ENCODE peak calls at places on chromosomes 3 and 15, in four cellular contexts. T is cardiac muscle cell, K is WTC11, C is fibroblast of lung. D is an unnamed sample.

GRCh38 chr3:170852307-170852706 is 17.7 kb downstream of the RPL22L1 start:
- DNase-seq in K (no peak), T (no peak), C (no peak), D (no peak)

GRCh38 chr15:64599716-64600115 is 139.3 kb downstream of the ZNF609 start:
- DNase-seq in C (peak; percentile 68), K (no peak), T (no peak), D (no peak)

GRCh38 chr15:51499379-51499976 is 123.1 kb downstream of the DMXL2 start:
- DNase-seq in T (peak; percentile 1), C (peak; percentile 39), K (no peak), D (no peak)

GRCh38 chr15:55546718-55547117 is 38.7 kb upstream of the DNAAF4 start:
- DNase-seq in K (no peak), C (peak; percentile 64), T (no peak), D (no peak)

GRCh38 chr3:99240700-99241099 is 339.2 kb upstream of the DCBLD2 start:
- DNase-seq in T (no peak), C (peak; percentile 39), K (no peak), D (no peak)

GRCh38 chr15:101355678-101356464 is 60.8 kb upstream of the SNRPA1 start:
- DNase-seq in C (no peak), K (no peak), T (no peak), D (no peak)

GRCh38 chr3:147157629-147158028 is 248.7 kb downstream of the ZIC4 start:
- DNase-seq in C (peak; percentile 7), T (no peak), K (no peak), D (no peak)

GRCh38 chr3:45442679-45443214 is 54.4 kb downstream of the LARS2 start:
- DNase-seq in K (no peak), C (no peak), T (no peak), D (peak; percentile 25)

GRCh38 chr3:48695113-48695753 is 9.5 kb upstream of the NCKIPSD start:
- DNase-seq in T (no peak), C (peak; percentile 77), K (peak; percentile 80), D (no peak)

GRCh38 chr3:112973325-112974177 is 1.4 kb downstream of the CD200R1 start:
- DNase-seq in T (no peak), K (no peak), C (no peak), D (no peak)

GRCh38 chr3:143124683-143125520 is 5.3 kb downstream of the CHST2 start:
- DNase-seq in T (peak; percentile 27), C (no peak), K (no peak), D (no peak)

GRCh38 chr3:12224181-12225147 is 64.4 kb upstream of the PPARG start:
- DNase-seq in T (no peak), C (peak; percentile 92), K (peak; percentile 12), D (no peak)

GRCh38 chr3:112405845-112406244 is 72.9 kb downstream of the CD200 start:
- DNase-seq in C (no peak), T (no peak), K (no peak), D (no peak)

GRCh38 chr3:43217206-43217605 is 69.1 kb upstream of the SNRK start:
- DNase-seq in C (no peak), K (no peak), T (no peak), D (no peak)

GRCh38 chr3:10517616-10518015 is 12.2 kb upstream of the ATP2B2 start:
- DNase-seq in T (no peak), K (no peak), C (no peak), D (no peak)

GRCh38 chr3:43423142-43423541 is 136.8 kb downstream of the SNRK start:
- DNase-seq in K (no peak), C (peak; percentile 76), T (no peak), D (peak; percentile 61)

GRCh38 chr15:40746916-40747418 is 8.1 kb downstream of the RMDN3 start:
- DNase-seq in T (no peak), C (no peak), K (no peak), D (peak; percentile 85)

GRCh38 chr15:96245252-96245651 is 85.2 kb upstream of the NR2F2 start:
- DNase-seq in T (no peak), C (no peak), K (no peak), D (no peak)

GRCh38 chr15:63502843-63503738 is 1.3 kb upstream of the USP3 start:
- DNase-seq in C (peak; percentile 92), K (peak; percentile 66), T (peak; percentile 40), D (no peak)

GRCh38 chr3:133489466-133490085 is 83.9 kb upstream of the CDV3 start:
- DNase-seq in K (peak; percentile 26), T (no peak), C (peak; percentile 46), D (peak; percentile 42)

GRCh38 chr15:89662893-89663673 is 7.8 kb upstream of the KIF7 start:
- DNase-seq in K (no peak), T (no peak), C (peak; percentile 93), D (no peak)

GRCh38 chr3:50248387-50248786 is 12.4 kb downstream of the GNAI2 start:
- DNase-seq in C (peak; percentile 39), K (no peak), T (no peak), D (no peak)

GRCh38 chr3:131912255-131912654 is 122.6 kb downstream of the CPNE4 start:
- DNase-seq in T (no peak), C (no peak), K (no peak), D (no peak)

GRCh38 chr3:133662256-133662773 is 574 bp upstream of the TOPBP1 start:
- DNase-seq in K (no peak), C (peak; percentile 50), T (no peak), D (no peak)

GRCh38 chr3:28089527-28089897 is 151.9 kb upstream of the CMC1 start:
- DNase-seq in K (no peak), C (no peak), T (no peak), D (no peak)

GRCh38 chr3:40166997-40167396 is 142.5 kb upstream of the EIF1B start:
- DNase-seq in T (no peak), C (no peak), K (peak; percentile 52), D (no peak)

GRCh38 chr3:48563382-48563918 is at the start of gene UCN2:
- DNase-seq in T (no peak), K (no peak), C (peak; percentile 28), D (no peak)

GRCh38 chr15:77610731-77611130 is 22.0 kb downstream of the LINGO1 start:
- DNase-seq in C (no peak), T (no peak), K (no peak), D (no peak)

GRCh38 chr15:100861511-100861991 is 18.1 kb upstream of the ALDH1A3 start:
- DNase-seq in C (no peak), K (no peak), T (no peak), D (no peak)

GRCh38 chr3:79178471-79178870 is 589.3 kb downstream of the ROBO1 start:
- DNase-seq in T (no peak), K (no peak), C (no peak), D (no peak)

D was measured in BE2C.